ENCODE peak calls at places on chromosomes 16 and 17, in seven cellular contexts. Y is stomach; D is coronary artery; G is BJ; N is choroid plexus epithelial cell; E is heart left ventricle; C is CD8-positive, alpha-beta T cell. U is an unnamed sample.

GRCh38 chr17:64679710-64680216 is 17.7 kb upstream of the SMURF2 start:
- DNase-seq in Y (no peak), D (no peak), G (peak), N (peak), E (peak), C (no peak), U (no peak)

GRCh38 chr17:63911041-63911635 is at the start of gene CSHL1:
- DNase-seq in Y (no peak), D (no peak), G (no peak), N (no peak), E (no peak), C (no peak), U (no peak)

GRCh38 chr17:15121426-15121825 is 143.7 kb downstream of the PMP22 start:
- DNase-seq in Y (no peak), D (no peak), G (no peak), N (peak), E (no peak), C (no peak), U (no peak)

GRCh38 chr17:13835151-13835550 is 233.4 kb upstream of the HS3ST3A1 start:
- DNase-seq in Y (no peak), D (no peak), G (no peak), N (no peak), E (no peak), C (no peak), U (no peak)

GRCh38 chr16:10879681-10880589 is 2.9 kb downstream of the CIITA start:
- DNase-seq in Y (no peak), D (no peak), G (no peak), N (no peak), E (no peak), C (no peak), U (no peak)

GRCh38 chr17:76369804-76370203 is 14.6 kb upstream of the SPHK1 start:
- DNase-seq in Y (no peak), D (no peak), G (no peak), N (no peak), E (peak), C (no peak), U (peak)

GRCh38 chr17:21249086-21249795 is 4.0 kb downstream of the NATD1 start:
- DNase-seq in Y (no peak), D (no peak), G (no peak), N (no peak), E (no peak), C (no peak), U (no peak)

GRCh38 chr16:15777533-15778203 is 79.2 kb downstream of the MYH11 start:
- DNase-seq in Y (no peak), D (no peak), G (no peak), N (peak), E (no peak), C (no peak), U (no peak)

GRCh38 chr16:2483160-2483559 is 8.2 kb downstream of the TBC1D24 start:
- DNase-seq in Y (no peak), D (no peak), G (no peak), N (no peak), E (no peak), C (no peak), U (peak)

GRCh38 chr16:2483939-2484897 is 9.3 kb downstream of the TBC1D24 start:
- DNase-seq in Y (no peak), D (no peak), G (no peak), N (no peak), E (no peak), C (no peak), U (no peak)

GRCh38 chr16:2485811-2486507 is 11.0 kb downstream of the TBC1D24 start:
- DNase-seq in Y (no peak), D (no peak), G (no peak), N (no peak), E (no peak), C (no peak), U (no peak)

GRCh38 chr16:2486645-2487516 is 12.0 kb downstream of the TBC1D24 start:
- DNase-seq in Y (peak), D (no peak), G (no peak), N (peak), E (peak), C (peak), U (peak)

DNA sequence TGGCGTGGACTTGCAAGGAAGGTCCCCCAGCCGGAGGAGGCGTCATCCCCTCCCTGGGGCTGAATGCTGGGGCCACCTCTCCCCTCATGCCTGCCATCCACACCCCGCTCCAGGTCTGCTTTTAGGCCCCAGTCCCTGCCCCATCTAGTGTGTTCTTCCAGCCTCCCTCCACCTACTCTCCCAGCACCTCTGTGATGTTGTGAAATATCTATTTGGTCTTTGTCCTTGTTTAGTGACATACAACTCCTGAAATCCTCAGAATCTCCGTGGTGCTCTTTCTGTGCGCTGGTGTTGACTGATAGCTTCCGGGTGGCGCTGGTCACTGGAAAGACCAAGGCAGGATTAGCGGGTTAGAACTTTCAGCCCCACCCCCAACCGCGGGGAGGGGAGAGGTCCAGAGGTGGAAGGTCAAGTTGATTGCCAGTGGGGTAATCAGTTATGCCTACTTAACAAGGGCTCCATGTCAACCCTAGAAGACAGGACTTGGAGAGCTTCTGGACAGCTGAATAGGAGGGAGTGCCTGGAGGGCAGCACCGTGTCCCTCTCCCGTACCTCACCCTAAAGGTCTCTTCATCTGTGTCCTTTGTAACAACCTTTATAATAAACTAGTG is 10.1 kb downstream of the TBC1D24 start:
- DNase-seq in Y (no peak), D (no peak), G (no peak), N (no peak), E (no peak), C (no peak), U (no peak)
- TF ChIP-seq CTCF in Y (no peak), D (no peak), G (no peak), N (no peak), E (no peak), C (no peak), U (no peak)

DNA sequence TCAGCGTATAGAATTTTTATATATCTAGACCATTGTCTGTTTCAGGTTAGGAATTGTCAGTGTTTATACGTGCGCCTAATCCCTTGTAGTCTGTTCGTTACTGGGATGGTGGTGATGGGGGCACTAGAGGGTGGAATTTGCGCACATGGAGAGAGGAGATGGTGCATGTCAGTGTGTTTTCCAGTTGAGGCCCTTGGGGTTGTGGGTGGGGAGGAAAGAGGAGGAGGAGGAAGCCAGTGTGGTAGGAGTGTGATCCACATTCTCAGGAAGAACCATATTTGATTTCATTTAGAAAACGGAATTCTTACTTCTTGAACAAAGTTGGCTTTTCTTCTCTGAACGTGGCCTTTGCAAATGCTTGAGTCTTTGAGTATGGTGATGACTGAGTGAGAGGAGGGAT is 98.8 kb downstream of the PRKCB start:
- DNase-seq in Y (no peak), D (no peak), G (no peak), N (no peak), E (no peak), C (no peak), U (no peak)
- TF ChIP-seq CTCF in Y (no peak), D (no peak), G (no peak), N (no peak), E (no peak), C (no peak), U (no peak)

DNA sequence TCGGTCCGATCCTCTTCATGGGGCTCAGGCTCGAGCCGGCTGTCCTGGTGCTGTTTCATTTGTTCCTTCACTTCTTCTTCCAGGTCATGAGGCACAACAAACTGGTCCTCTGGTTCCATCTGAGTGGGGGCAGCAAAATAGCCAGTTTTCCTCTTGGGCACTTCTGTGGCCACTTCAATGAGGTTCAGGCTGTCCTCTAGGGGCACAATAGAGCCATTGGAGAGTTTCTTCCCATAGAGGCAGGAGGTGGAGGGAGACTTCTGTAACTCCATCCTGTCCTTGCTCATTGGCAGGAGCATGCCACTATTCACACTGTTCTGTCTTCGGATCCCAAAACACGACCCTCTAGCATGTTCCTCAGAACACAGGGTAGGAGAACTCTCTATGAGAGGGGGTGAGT is 22.9 kb downstream of the MARVELD3 start:
- DNase-seq in Y (no peak), D (no peak), G (no peak), N (peak), E (no peak), C (no peak), U (no peak)
- TF ChIP-seq CTCF in Y (no peak), D (no peak), G (peak), N (peak), E (peak), C (no peak), U (no peak)

GRCh38 chr16:80580109-80580832 is 39.5 kb downstream of the DYNLRB2 start:
- DNase-seq in Y (no peak), D (no peak), G (no peak), N (peak), E (no peak), C (peak), U (no peak)
- TF ChIP-seq CTCF in Y (no peak), D (no peak), G (no peak), N (no peak), E (no peak), C (no peak), U (no peak)

GRCh38 chr17:20224379-20224778 is 215.2 kb downstream of the SPECC1 start:
- DNase-seq in Y (no peak), D (no peak), G (no peak), N (no peak), E (no peak), C (no peak), U (no peak)

GRCh38 chr17:20228410-20228809 is 219.3 kb downstream of the SPECC1 start:
- DNase-seq in Y (no peak), D (no peak), G (no peak), N (no peak), E (no peak), C (no peak), U (no peak)

GRCh38 chr17:20226814-20227482 is 217.8 kb downstream of the SPECC1 start:
- DNase-seq in Y (peak), D (peak), G (no peak), N (peak), E (peak), C (peak), U (peak)

GRCh38 chr17:20223808-20224328 is 214.7 kb downstream of the SPECC1 start:
- DNase-seq in Y (no peak), D (no peak), G (no peak), N (no peak), E (no peak), C (no peak), U (no peak)

GRCh38 chr17:20225162-20226115 is 216.3 kb downstream of the SPECC1 start:
- DNase-seq in Y (no peak), D (no peak), G (no peak), N (peak), E (no peak), C (no peak), U (no peak)
- TF ChIP-seq CTCF in Y (no peak), D (no peak), G (peak), N (peak), E (no peak), C (no peak), U (no peak)

GRCh38 chr17:61425682-61426481 is 26.2 kb downstream of the TBX2 start:
- DNase-seq in Y (no peak), D (no peak), G (no peak), N (peak), E (no peak), C (no peak), U (no peak)

GRCh38 chr17:61429274-61429673 is 22.9 kb upstream of the TBX4 start:
- DNase-seq in Y (no peak), D (no peak), G (no peak), N (no peak), E (no peak), C (no peak), U (no peak)

GRCh38 chr17:61423967-61424649 is 24.5 kb downstream of the TBX2 start:
- DNase-seq in Y (no peak), D (no peak), G (no peak), N (no peak), E (no peak), C (no peak), U (no peak)

GRCh38 chr17:61427567-61427966 is 24.7 kb upstream of the TBX4 start:
- DNase-seq in Y (no peak), D (no peak), G (no peak), N (no peak), E (no peak), C (no peak), U (no peak)

DNA sequence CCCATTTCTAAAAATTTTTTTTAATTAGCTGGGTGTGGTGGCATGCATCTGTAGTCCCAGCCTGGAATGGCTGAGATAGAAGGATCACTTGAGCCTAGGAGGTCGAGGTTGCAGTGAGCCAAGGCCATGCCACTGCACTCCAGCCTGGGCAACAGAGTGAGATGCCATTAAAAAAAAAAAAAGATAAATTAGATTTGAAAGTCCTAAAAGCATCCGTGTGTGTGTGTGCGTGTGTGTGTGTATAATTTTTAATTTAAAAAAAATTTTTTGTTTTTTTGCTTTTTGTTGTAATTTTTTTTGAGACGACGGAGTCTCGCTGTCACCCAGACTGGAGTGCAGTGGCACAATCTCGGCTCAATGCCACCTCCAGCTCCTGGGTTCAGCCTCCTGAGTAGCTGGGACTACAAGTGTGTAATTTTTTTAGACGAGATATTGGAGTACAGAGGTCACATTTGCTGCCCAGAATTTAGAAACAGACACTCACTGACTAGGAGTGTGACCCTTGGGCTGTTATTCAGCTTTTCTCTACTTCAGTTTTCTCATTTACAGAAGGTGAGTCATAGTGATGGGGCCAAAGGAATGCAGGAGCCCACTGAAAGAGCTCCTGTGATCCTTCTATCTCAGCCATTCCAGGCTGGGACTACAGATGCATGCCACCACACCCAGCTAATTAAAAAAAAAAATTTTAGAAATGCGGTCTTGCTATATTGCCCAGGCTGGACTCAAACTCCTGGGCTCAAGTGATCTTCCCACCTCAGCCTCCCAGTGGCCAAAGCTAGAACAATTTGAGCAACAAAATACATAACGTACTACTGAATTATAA is 25.5 kb upstream of the TBX4 start:
- DNase-seq in Y (no peak), D (no peak), G (peak), N (peak), E (no peak), C (no peak), U (no peak)
- TF ChIP-seq CTCF in Y (no peak), D (no peak), G (peak), N (peak), E (no peak), C (no peak), U (no peak)

DNA sequence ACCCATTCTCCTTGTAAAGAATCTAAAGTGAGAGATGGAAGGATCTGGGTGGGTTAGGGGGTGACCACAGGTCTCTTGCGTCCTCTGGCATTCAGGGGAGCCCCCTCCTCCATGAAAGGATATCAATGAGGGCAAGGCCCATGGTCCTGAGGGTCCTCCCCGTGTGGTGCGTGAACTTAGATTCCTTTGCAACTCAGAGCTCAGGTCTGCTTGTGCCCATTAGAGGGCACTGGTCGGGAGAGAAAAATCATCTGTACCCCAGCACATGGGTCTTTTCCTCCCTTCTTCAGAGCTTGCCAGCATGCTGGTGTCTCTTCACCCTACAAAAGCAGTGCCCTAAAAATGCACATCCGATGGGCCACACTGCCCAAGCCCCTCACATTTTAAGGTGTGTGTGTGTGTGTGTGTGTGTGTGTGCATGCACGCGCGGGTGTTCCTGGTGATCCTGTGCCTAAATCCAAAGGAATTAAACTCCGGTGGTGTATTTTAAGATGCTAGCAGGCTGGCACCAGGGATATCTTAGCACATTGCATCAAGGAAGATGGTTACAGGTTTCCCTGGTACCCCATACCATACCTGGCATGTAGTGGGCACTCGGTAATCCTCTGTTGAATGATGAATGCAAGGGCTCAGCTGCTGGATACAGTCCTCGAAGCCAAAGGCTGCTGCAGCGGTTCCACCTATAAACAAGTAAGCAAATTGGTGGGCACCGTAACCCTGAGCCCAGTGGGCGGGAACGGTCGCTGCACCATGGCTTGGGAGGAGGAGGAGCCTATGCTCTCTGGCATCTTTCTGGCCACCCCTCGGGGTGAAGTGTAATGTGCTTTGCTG is 4.7 kb downstream of the C1QTNF1 start:
- DNase-seq in Y (no peak), D (no peak), G (no peak), N (no peak), E (peak), C (no peak), U (no peak)
- TF ChIP-seq CTCF in Y (no peak), D (no peak), G (peak), N (peak), E (peak), C (no peak), U (no peak)

GRCh38 chr17:44001461-44001920 is 2.9 kb upstream of the NAGS start:
- DNase-seq in Y (no peak), D (no peak), G (no peak), N (no peak), E (no peak), C (no peak), U (no peak)

GRCh38 chr17:43998552-43998951 is 5.9 kb upstream of the NAGS start:
- DNase-seq in Y (no peak), D (no peak), G (no peak), N (peak), E (no peak), C (no peak), U (no peak)

GRCh38 chr17:43999024-43999423 is 5.4 kb upstream of the NAGS start:
- DNase-seq in Y (no peak), D (no peak), G (no peak), N (no peak), E (no peak), C (no peak), U (no peak)

GRCh38 chr17:44000871-44001460 is 3.5 kb upstream of the NAGS start:
- DNase-seq in Y (no peak), D (no peak), G (no peak), N (no peak), E (no peak), C (no peak), U (no peak)

DNA sequence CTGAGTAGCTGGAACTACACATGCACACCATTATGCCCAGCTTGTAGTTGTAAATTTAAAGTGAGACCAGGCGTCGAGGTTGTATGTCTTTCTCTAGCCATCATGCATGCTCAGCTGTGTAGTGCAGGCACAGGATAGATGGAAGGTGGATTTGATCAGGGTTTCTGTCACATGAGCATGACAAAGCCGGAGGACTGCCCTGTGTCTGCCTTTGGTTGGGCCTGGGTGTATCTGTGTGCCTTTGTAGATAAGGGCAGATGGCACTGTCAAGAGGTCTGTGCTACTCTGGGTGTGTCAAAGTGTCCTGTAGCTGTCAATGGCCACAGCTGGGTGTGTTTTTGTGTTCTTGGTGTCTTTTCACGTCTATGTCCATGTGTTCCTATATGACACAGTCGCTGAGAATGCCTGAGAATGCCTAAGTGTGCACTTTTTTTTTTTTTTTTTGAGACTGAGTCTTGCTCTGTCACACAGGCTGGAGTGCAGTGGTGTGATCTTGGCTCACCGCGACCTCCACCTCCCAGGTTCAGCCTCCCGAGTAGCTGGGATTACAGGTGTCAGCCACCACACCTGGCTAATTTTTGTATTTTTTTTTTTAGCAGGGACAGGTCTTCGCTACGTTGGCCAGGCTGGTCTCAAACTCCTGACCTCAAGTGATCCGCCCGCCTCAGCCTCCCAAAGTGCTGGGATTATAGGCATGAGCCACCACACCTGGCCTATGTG is 4.1 kb upstream of the NAGS start:
- DNase-seq in Y (no peak), D (no peak), G (no peak), N (no peak), E (no peak), C (no peak), U (no peak)
- TF ChIP-seq CTCF in Y (no peak), D (no peak), G (no peak), N (no peak), E (no peak), C (no peak), U (no peak)

GRCh38 chr17:1485311-1485747 is 7.2 kb downstream of the MYO1C start:
- DNase-seq in Y (peak), D (no peak), G (no peak), N (no peak), E (peak), C (no peak), U (peak)

GRCh38 chr17:1485748-1486376 is 6.6 kb downstream of the MYO1C start:
- DNase-seq in Y (peak), D (peak), G (no peak), N (peak), E (peak), C (peak), U (peak)

GRCh38 chr17:1484060-1484535 is 8.4 kb downstream of the MYO1C start:
- DNase-seq in Y (no peak), D (no peak), G (no peak), N (no peak), E (no peak), C (no peak), U (no peak)

GRCh38 chr17:1482686-1483445 is 9.6 kb downstream of the MYO1C start:
- DNase-seq in Y (no peak), D (no peak), G (no peak), N (no peak), E (no peak), C (no peak), U (no peak)

GRCh38 chr17:1484586-1485310 is 7.7 kb downstream of the MYO1C start:
- DNase-seq in Y (peak), D (peak), G (no peak), N (peak), E (peak), C (peak), U (peak)
- TF ChIP-seq CTCF in Y (no peak), D (no peak), G (no peak), N (peak), E (no peak), C (no peak), U (peak)

U was measured in glutamatergic neuron.